ENCODE peak calls at places on chromosomes 4 and X, in four cellular contexts. E, V, G and Y are unnamed samples.

GRCh38 chr4:27692098-27692679 is 831.5 kb downstream of the STIM2 start:
- DNase-seq in E (no peak), V (peak), G (no peak), Y (peak)

GRCh38 chrX:40156472-40157227 is 58.9 kb upstream of the BCOR start:
- DNase-seq in E (no peak), V (no peak), G (no peak), Y (no peak)

GRCh38 chr4:25654971-25655963 is at the start of gene SLC34A2:
- DNase-seq in E (no peak), V (no peak), G (no peak), Y (no peak)

GRCh38 chr4:73311428-73311827 is 52.8 kb upstream of the ANKRD17 start:
- DNase-seq in E (no peak), V (peak), G (no peak), Y (peak)

GRCh38 chr4:86592553-86593249 is 1.4 kb upstream of the PTPN13 start:
- DNase-seq in E (no peak), V (no peak), G (no peak), Y (no peak)

GRCh38 chr4:76896731-76897521 is 1.0 kb downstream of the SOWAHB start:
- DNase-seq in E (peak), V (no peak), G (no peak), Y (no peak)

GRCh38 chrX:150899191-150899757 is 806 bp upstream of the CD99L2 start:
- DNase-seq in E (peak), V (peak), G (peak), Y (peak)

GRCh38 chr4:37989398-37990260 is 29.4 kb downstream of the PTTG2 start:
- DNase-seq in E (no peak), V (peak), G (no peak), Y (no peak)

GRCh38 chr4:1300466-1301455 is 11.1 kb downstream of the MAEA start:
- DNase-seq in E (no peak), V (peak), G (no peak), Y (no peak)

GRCh38 chrX:2435465-2435864 is 65.3 kb downstream of the DHRSX start:
- DNase-seq in E (no peak), V (no peak), G (no peak), Y (no peak)

GRCh38 chr4:76420901-76421581 is at the start of gene CCDC158:
- DNase-seq in E (no peak), V (no peak), G (no peak), Y (no peak)

GRCh38 chr4:153731239-153731638 is 28.6 kb downstream of the RNF175 start:
- DNase-seq in E (no peak), V (no peak), G (no peak), Y (peak)

GRCh38 chrX:98114026-98114425 is 1230.3 kb downstream of the RPA4 start:
- DNase-seq in E (no peak), V (no peak), G (no peak), Y (no peak)

GRCh38 chr4:82372874-82373815 is 646 bp downstream of the HNRNPD start:
- DNase-seq in E (peak), V (peak), G (peak), Y (peak)

GRCh38 chr4:136526517-136526916 is 1005.8 kb downstream of the PCDH18 start:
- DNase-seq in E (no peak), V (no peak), G (no peak), Y (no peak)

GRCh38 chr4:2798399-2799301 is 5.8 kb downstream of the SH3BP2 start:
- DNase-seq in E (peak), V (peak), G (peak), Y (no peak)

GRCh38 chrX:25028726-25029125 is 13.0 kb upstream of the ARX start:
- DNase-seq in E (no peak), V (no peak), G (no peak), Y (peak)

GRCh38 chr4:52780627-52781354 is 29.6 kb upstream of the ERVMER34-1 start:
- DNase-seq in E (no peak), V (no peak), G (no peak), Y (peak)

GRCh38 chr4:152996672-152997071 is 60.5 kb downstream of the FHDC1 start:
- DNase-seq in E (no peak), V (no peak), G (no peak), Y (no peak)

GRCh38 chrX:47030339-47030738 is 47.9 kb upstream of the RGN start:
- DNase-seq in E (no peak), V (peak), G (no peak), Y (peak)

GRCh38 chr4:2497324-2497723 is 28.4 kb downstream of the RNF4 start:
- DNase-seq in E (no peak), V (no peak), G (no peak), Y (no peak)

GRCh38 chr4:17313194-17313593 is 198.7 kb downstream of the QDPR start:
- DNase-seq in E (no peak), V (no peak), G (no peak), Y (no peak)

GRCh38 chrX:30612250-30612655 is 34.7 kb upstream of the TASL start:
- DNase-seq in E (no peak), V (no peak), G (no peak), Y (no peak)

GRCh38 chrX:41923925-41924693 is 755 bp upstream of the CASK start:
- DNase-seq in E (peak), V (peak), G (no peak), Y (peak)